ENCODE peak calls at places on chromosomes 5 and 9, in five cellular contexts. X, J, M, G and K are unnamed samples.

GRCh38 chr5:78811121-78811832 is 162.7 kb upstream of the LHFPL2 start:
- DNase-seq in M (no peak), X (peak; percentile 5), J (no peak), G (no peak), K (no peak)

GRCh38 chr5:87069974-87070608 is 197.6 kb upstream of the RASA1 start:
- DNase-seq in X (peak; percentile 6), G (peak; percentile 21), J (peak; percentile 24), M (no peak), K (peak; percentile 24)

GRCh38 chr9:97845130-97845529 is 7.9 kb upstream of the FOXE1 start:
- DNase-seq in J (no peak), G (no peak), X (no peak), M (no peak), K (no peak)

GRCh38 chr9:30012622-30013021 is 2371.8 kb upstream of the ACO1 start:
- DNase-seq in G (no peak), M (no peak), X (no peak), J (no peak), K (no peak)

GRCh38 chr5:10601246-10602030 is 37.6 kb downstream of the ANKRD33B start:
- DNase-seq in G (peak; percentile 16), M (no peak), J (no peak), X (no peak), K (peak; percentile 76)

GRCh38 chr5:67765697-67766096 is 449.9 kb upstream of the PIK3R1 start:
- DNase-seq in J (no peak), X (no peak), G (no peak), M (no peak), K (no peak)

GRCh38 chr9:71968541-71969090 is 57.2 kb downstream of the C9orf85 start:
- DNase-seq in M (no peak), J (no peak), X (no peak), G (no peak), K (no peak)

GRCh38 chr5:171474106-171474878 is 54.8 kb downstream of the FGF18 start:
- DNase-seq in X (no peak), J (no peak), G (no peak), M (no peak), K (no peak)

GRCh38 chr5:122093415-122093814 is 15.4 kb upstream of the LOX start:
- DNase-seq in M (no peak), X (no peak), J (no peak), G (no peak), K (no peak)

GRCh38 chr9:92001244-92001643 is 51.2 kb upstream of the ROR2 start:
- DNase-seq in X (no peak), G (no peak), J (no peak), M (no peak), K (no peak)

GRCh38 chr9:29212590-29213373 is 1639.5 kb upstream of the C9orf72 start:
- DNase-seq in X (peak; percentile 72), M (peak; percentile 24), G (no peak), J (peak; percentile 43), K (no peak)

GRCh38 chr5:152113401-152113800 is 188.8 kb upstream of the GLRA1 start:
- DNase-seq in J (no peak), X (no peak), M (no peak), G (peak; percentile 21), K (no peak)

GRCh38 chr9:135228345-135228982 is 141.0 kb downstream of the OLFM1 start:
- DNase-seq in G (no peak), M (no peak), X (no peak), J (no peak), K (no peak)

GRCh38 chr9:84669008-84669292 is 579 bp upstream of the NTRK2 start:
- DNase-seq in G (no peak), M (no peak), J (no peak), X (no peak), K (peak; percentile 16)

GRCh38 chr9:8963882-8964281 is 1164.3 kb upstream of the DMAC1 start:
- DNase-seq in M (no peak), G (no peak), X (no peak), J (no peak), K (no peak)

GRCh38 chr9:99004115-99004514 is 60.4 kb downstream of the COL15A1 start:
- DNase-seq in G (no peak), J (no peak), X (no peak), M (no peak), K (no peak)

GRCh38 chr9:85114799-85115198 is 445.3 kb downstream of the NTRK2 start:
- DNase-seq in G (no peak), J (no peak), X (no peak), M (no peak), K (no peak)

GRCh38 chr9:131707050-131707449 is 32.8 kb downstream of the RAPGEF1 start:
- DNase-seq in M (no peak), X (no peak), J (no peak), G (no peak), K (no peak)
- H3K4me3 ChIP-seq in M (no peak overlapping the region), X (no peak overlapping the region), J (no peak overlapping the region), G (no peak overlapping the region), K (no peak overlapping the region)

GRCh38 chr5:115147052-115147451 is 22.7 kb downstream of the TRIM36 start:
- DNase-seq in G (no peak), J (no peak), X (no peak), M (no peak), K (no peak)
- H3K27ac ChIP-seq in G (no peak overlapping the region), J (no peak overlapping the region), X (peak overlapping the region; percentile 13), M (no peak overlapping the region), K (no peak overlapping the region)

GRCh38 chr9:128033609-128034008 is 33.5 kb downstream of the NAIF1 start:
- DNase-seq in G (no peak), J (peak; percentile 36), M (no peak), X (peak; percentile 29), K (no peak)
- H3K9ac ChIP-seq in G (no peak overlapping the region), J (no peak overlapping the region), M (no peak overlapping the region), X (no peak overlapping the region), K (no peak overlapping the region)

DNA sequence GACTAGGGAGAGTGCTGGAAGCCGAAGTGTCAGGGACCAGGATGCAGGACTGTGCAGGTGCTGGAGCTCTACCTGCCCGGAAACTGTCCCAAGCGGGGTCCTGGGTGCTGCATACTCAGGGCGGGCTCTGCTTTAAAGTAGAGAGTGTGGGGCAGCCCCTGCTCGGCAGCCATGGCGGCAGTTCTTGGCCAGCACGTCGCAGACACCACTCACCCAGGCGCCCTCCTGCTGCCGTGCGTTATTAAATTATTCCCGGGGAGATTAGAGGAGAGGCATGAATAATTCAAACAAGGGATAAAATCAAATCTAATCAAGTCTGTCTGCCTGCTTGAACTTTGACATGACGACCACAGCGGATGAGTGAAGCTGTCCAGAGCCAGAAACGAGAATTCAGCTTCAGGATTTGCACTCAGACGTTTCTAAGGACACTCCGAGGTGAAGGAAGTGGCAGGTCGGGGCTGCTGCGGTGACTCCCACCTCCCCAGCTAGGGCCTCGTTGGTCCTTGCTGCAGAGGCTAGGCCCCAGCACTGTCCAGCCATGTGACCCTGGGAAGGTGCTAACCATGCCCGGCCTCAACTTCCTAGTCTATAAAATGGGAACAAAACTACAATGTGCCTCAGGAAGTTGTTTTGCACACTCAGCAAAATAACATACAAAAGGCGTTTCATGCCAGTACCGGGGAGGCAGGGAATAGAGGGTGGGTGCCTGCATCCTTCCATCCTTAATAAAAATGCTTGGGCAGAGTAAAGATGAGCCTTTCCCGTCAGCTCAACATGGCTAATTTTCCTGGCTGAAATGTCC is 91.3 kb upstream of the ADAMTS2 start:
- DNase-seq in J (no peak), M (no peak), G (no peak), X (no peak), K (no peak)
- H3K4me3 ChIP-seq in J (no peak overlapping the region), M (no peak overlapping the region), G (no peak overlapping the region), X (no peak overlapping the region), K (no peak overlapping the region)

DNA sequence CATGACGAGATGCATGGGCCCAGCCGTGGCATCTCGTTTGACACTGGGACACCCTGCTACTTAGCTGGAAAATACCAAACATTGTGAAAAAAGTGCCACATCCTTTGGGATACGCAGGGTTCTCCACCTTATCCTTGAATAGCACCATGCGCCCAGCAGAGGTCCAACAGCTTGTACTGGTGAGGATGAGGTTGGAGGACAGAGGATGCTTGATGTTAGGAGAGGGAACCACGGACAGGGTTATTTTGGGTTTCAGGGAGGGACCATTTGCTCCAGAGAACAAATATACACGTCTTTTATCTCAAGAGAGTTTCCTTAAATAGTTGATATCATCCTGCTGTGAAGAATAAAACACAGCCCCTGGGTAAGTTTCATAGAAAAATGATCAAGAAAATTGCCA is 19.8 kb upstream of the FRRS1L start:
- DNase-seq in J (no peak), X (no peak), G (no peak), M (no peak), K (no peak)
- H3K27ac ChIP-seq in J (no peak overlapping the region), X (no peak overlapping the region), G (no peak overlapping the region), M (no peak overlapping the region), K (no peak overlapping the region)

DNA sequence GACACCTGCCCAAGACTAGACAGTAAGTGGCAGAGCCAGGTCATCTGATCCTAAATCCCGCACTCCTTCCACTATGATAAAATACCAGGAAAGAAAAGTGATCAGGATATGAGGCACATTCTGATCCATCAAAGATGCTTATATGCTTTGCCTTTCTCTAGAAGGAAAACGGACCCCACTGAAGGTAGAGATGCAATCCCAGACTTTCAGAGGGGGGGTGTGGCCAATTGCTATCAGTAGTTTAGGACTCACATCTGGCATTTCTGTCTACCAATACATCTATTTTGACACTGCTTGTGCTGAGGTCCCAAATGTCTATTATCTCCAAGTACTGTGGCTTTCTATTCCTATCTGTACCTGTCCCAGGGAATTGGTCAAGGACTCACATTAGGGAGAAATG is 1.7 kb downstream of the TRIM52 start:
- DNase-seq in J (no peak), M (no peak), G (no peak), X (no peak), K (no peak)
- H3K9ac ChIP-seq in J (no peak overlapping the region), M (no peak overlapping the region), G (no peak overlapping the region), X (peak overlapping the region; percentile 89), K (peak overlapping the region; percentile 99)

DNA sequence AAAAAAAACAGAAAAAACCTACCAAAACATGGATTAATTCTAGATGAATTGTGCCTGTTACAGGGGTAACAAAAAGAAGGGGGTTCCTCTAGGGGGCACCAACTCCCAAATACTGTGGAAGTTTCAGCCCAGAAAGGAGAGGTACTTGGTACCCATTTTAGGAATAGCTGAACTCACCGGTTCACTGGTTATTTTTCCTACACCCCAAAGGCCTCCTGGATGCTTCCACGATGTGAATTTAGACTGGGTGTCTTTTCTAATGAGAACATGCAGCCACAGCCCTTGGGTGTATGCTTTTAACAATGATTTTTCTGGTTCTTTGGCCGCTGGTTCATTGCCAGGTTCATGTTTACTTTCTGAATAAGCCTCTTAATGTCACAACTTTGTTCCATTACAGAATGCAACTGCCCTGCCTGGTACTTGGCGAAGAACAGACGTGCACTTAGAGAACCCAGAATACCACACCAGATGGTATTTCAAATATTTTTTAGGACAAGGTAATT is 46.7 kb downstream of the GARNL3 start:
- DNase-seq in X (peak; percentile 55), M (peak; percentile 4), J (peak; percentile 14), G (peak; percentile 1), K (peak; percentile 64)
- H3K4me3 ChIP-seq in X (no peak overlapping the region), M (no peak overlapping the region), J (no peak overlapping the region), G (no peak overlapping the region), K (no peak overlapping the region)